ENCODE peak calls at places on chromosomes 16 and 17, in four cellular contexts. Y is NCI-H345, Q is HS-5, D is right atrium auricular region. R is an unnamed sample.

GRCh38 chr16:520847-521246 is 6.7 kb upstream of the CAPN15 start:
- DNase-seq in Q (no peak), Y (no peak), D (no peak), R (no peak)

GRCh38 chr17:4715071-4715749 is 4.8 kb downstream of the ARRB2 start:
- DNase-seq in Y (no peak), D (no peak), Q (no peak), R (no peak)

GRCh38 chr17:32525116-32525515 is 38.3 kb downstream of the CDK5R1 start:
- DNase-seq in Y (no peak), Q (no peak), D (no peak), R (peak; percentile 47)

GRCh38 chr16:57693539-57693938 is 1.1 kb upstream of the DRC7 start:
- DNase-seq in Q (no peak), D (no peak), Y (peak; percentile 43), R (no peak)

GRCh38 chr17:205817-206216 is 24.4 kb upstream of the DOC2B start:
- DNase-seq in Y (no peak), Q (no peak), D (no peak), R (no peak)

GRCh38 chr17:53626286-53626685 is 196.4 kb upstream of the KIF2B start:
- DNase-seq in Q (peak; percentile 41), Y (no peak), D (no peak), R (peak; percentile 72)

GRCh38 chr17:38351412-38352222 is at the start of gene SOCS7:
- DNase-seq in Y (peak; percentile 94), D (peak; percentile 87), Q (peak; percentile 40), R (peak; percentile 95)

GRCh38 chr17:1882836-1883235 is 53.0 kb downstream of the RPA1 start:
- DNase-seq in D (no peak), Q (no peak), Y (peak; percentile 4), R (peak; percentile 69)

GRCh38 chr17:71494045-71494444 is 626.8 kb upstream of the SOX9 start:
- DNase-seq in Q (no peak), D (no peak), Y (no peak), R (peak; percentile 69)

GRCh38 chr17:37737971-37738370 is 6.9 kb downstream of the HNF1B start:
- DNase-seq in Q (peak; percentile 30), D (no peak), Y (no peak), R (peak; percentile 56)

R was measured in GM23248.